ENCODE peak calls at places on chromosomes 7 and 10, in seven cellular contexts. W is substantia nigra; L is GM12865; O is nucleus accumbens; S is activated naive CD4-positive, alpha-beta T cell; K is heart right ventricle; T is germinal center. F is an unnamed sample.

GRCh38 chr7:141697211-141697871 is 4.6 kb downstream of the DENND11 start:
- DNase-seq in W (no peak), T (no peak), K (no peak), L (no peak), O (peak; percentile 27), S (no peak), F (no peak)

GRCh38 chr7:157910446-157910845 is 573.6 kb downstream of the DNAJB6 start:
- DNase-seq in T (no peak), O (no peak), S (no peak), L (no peak), K (no peak), W (no peak), F (no peak)

GRCh38 chr10:6214612-6215011 is 11.9 kb downstream of the PFKFB3 start:
- DNase-seq in W (no peak), L (no peak), T (no peak), K (no peak), O (no peak), S (no peak), F (no peak)

GRCh38 chr7:85997515-85997914 is 646.2 kb upstream of the GRM3 start:
- DNase-seq in L (no peak), O (no peak), K (no peak), S (no peak), W (no peak), T (no peak), F (no peak)

GRCh38 chr10:7480742-7481381 is 70.0 kb upstream of the SFMBT2 start:
- DNase-seq in L (peak; percentile 76), S (no peak), T (peak; percentile 74), O (no peak), K (no peak), W (no peak), F (peak; percentile 92)

GRCh38 chr7:101536232-101536631 is 92.9 kb downstream of the MYL10 start:
- DNase-seq in S (no peak), K (no peak), T (no peak), L (no peak), W (no peak), O (no peak), F (no peak)

GRCh38 chr10:101687088-101687487 is 7.9 kb downstream of the FBXW4 start:
- DNase-seq in T (no peak), S (no peak), K (no peak), W (no peak), L (no peak), O (no peak), F (no peak)

GRCh38 chr7:127907638-127908040 is 123.6 kb downstream of the LRRC4 start:
- DNase-seq in O (no peak), K (no peak), S (no peak), T (no peak), L (no peak), W (no peak), F (no peak)

GRCh38 chr10:14416308-14416700 is 85.6 kb upstream of the FRMD4A start:
- DNase-seq in O (no peak), W (no peak), T (no peak), S (no peak), K (no peak), L (no peak), F (no peak)

F was measured in NAMALWA.